ENCODE peak calls at places on chromosomes 4 and X, in six cellular contexts. B is NCI-H1930, U is neuronal stem cell, L is anterior cingulate cortex, F is A549, H is HCT116. Q is an unnamed sample.

GRCh38 chrX:80266979-80267378 is 153.3 kb upstream of the TENT5D start:
- DNase-seq in B (no peak), U (no peak), L (no peak), F (no peak), H (no peak), Q (no peak)

GRCh38 chrX:40474205-40474626 is 106.6 kb upstream of the ATP6AP2 start:
- DNase-seq in B (no peak), U (peak; percentile 65), L (no peak), F (peak; percentile 21), H (no peak), Q (peak; percentile 31)

GRCh38 chr4:41323186-41323585 is 66.5 kb downstream of the UCHL1 start:
- DNase-seq in B (no peak), U (no peak), L (no peak), F (no peak), H (no peak), Q (no peak)

GRCh38 chrX:46904626-46905025 is 7.6 kb upstream of the JADE3 start:
- DNase-seq in B (no peak), U (no peak), L (no peak), F (no peak), H (no peak), Q (no peak)

GRCh38 chrX:86047174-86047991 is at the start of gene CHM:
- DNase-seq in B (no peak), U (peak; percentile 50), L (no peak), F (peak; percentile 75), H (peak; percentile 57), Q (no peak)

GRCh38 chr4:138892483-138893386 is 122.8 kb upstream of the NOCT start:
- DNase-seq in B (no peak), U (no peak), L (no peak), F (no peak), H (no peak), Q (no peak)

GRCh38 chrX:111492085-111492484 is 19.4 kb upstream of the SERTM2 start:
- DNase-seq in B (no peak), U (no peak), L (no peak), F (no peak), H (no peak), Q (no peak)

GRCh38 chrX:36198575-36198974 is 279.0 kb downstream of the CFAP47 start:
- DNase-seq in B (no peak), U (no peak), L (no peak), F (no peak), H (no peak), Q (no peak)

GRCh38 chrX:40671126-40671525 is 23.8 kb upstream of the CXorf38 start:
- DNase-seq in B (no peak), U (no peak), L (no peak), F (no peak), H (no peak), Q (peak; percentile 30)

GRCh38 chrX:55007633-55008032 is 7.5 kb downstream of the APEX2 start:
- DNase-seq in B (no peak), U (no peak), L (no peak), F (no peak), H (no peak), Q (no peak)

GRCh38 chr4:14196141-14196540 is 568.6 kb upstream of the BOD1L1 start:
- DNase-seq in B (no peak), U (peak; percentile 52), L (no peak), F (no peak), H (no peak), Q (no peak)

GRCh38 chr4:25568788-25569231 is 86.8 kb upstream of the SLC34A2 start:
- DNase-seq in B (no peak), U (no peak), L (no peak), F (no peak), H (no peak), Q (no peak)

Q was measured in NCI-H446.